ENCODE peak calls at places on chromosome 2, in four cellular contexts. One of them, this sample, is unnamed.

GRCh38 chr2:207161724-207162123 is 4.0 kb downstream of the KLF7 start:
- DNase-seq in AG20443: peak
- DNase-seq in NCI-H1092 treated with DMSO at 0.1 percent for 48 hours: no peak
- DNase-seq in amniotic stem cell: no peak
- DNase-seq in this sample: no peak

GRCh38 chr2:55168221-55169154 is 63.6 kb downstream of the CLHC1 start:
- DNase-seq in AG20443: peak
- DNase-seq in NCI-H1092 treated with DMSO at 0.1 percent for 48 hours: peak
- DNase-seq in amniotic stem cell: peak
- DNase-seq in this sample: peak

GRCh38 chr2:157466764-157467163 is 22.9 kb upstream of the CYTIP start:
- DNase-seq in AG20443: no peak
- DNase-seq in NCI-H1092 treated with DMSO at 0.1 percent for 48 hours: no peak
- DNase-seq in amniotic stem cell: no peak
- DNase-seq in this sample: no peak

GRCh38 chr2:30267161-30267568 is 35.8 kb downstream of the LBH start:
- DNase-seq in AG20443: no peak
- DNase-seq in NCI-H1092 treated with DMSO at 0.1 percent for 48 hours: no peak
- DNase-seq in amniotic stem cell: no peak
- DNase-seq in this sample: no peak

GRCh38 chr2:20577495-20578235 is 73.2 kb downstream of the HS1BP3 start:
- DNase-seq in AG20443: peak
- DNase-seq in NCI-H1092 treated with DMSO at 0.1 percent for 48 hours: no peak
- DNase-seq in amniotic stem cell: peak
- DNase-seq in this sample: no peak

GRCh38 chr2:230418341-230419016 is 2.5 kb downstream of the SP100 start:
- DNase-seq in AG20443: peak
- DNase-seq in NCI-H1092 treated with DMSO at 0.1 percent for 48 hours: no peak
- DNase-seq in amniotic stem cell: no peak
- DNase-seq in this sample: no peak

GRCh38 chr2:70062270-70062669 is 25.0 kb upstream of the PCBP1 start:
- DNase-seq in AG20443: no peak
- DNase-seq in NCI-H1092 treated with DMSO at 0.1 percent for 48 hours: no peak
- DNase-seq in amniotic stem cell: no peak
- DNase-seq in this sample: no peak

GRCh38 chr2:180763249-180763989 is 217.0 kb upstream of the UBE2E3 start:
- DNase-seq in AG20443: no peak
- DNase-seq in NCI-H1092 treated with DMSO at 0.1 percent for 48 hours: peak
- DNase-seq in amniotic stem cell: no peak
- DNase-seq in this sample: peak

GRCh38 chr2:19801367-19802087 is 100.3 kb downstream of the TTC32 start:
- DNase-seq in AG20443: peak
- DNase-seq in NCI-H1092 treated with DMSO at 0.1 percent for 48 hours: no peak
- DNase-seq in amniotic stem cell: peak
- DNase-seq in this sample: no peak

GRCh38 chr2:216870508-216871332 is 10.9 kb upstream of the TNP1 start:
- DNase-seq in AG20443: no peak
- DNase-seq in NCI-H1092 treated with DMSO at 0.1 percent for 48 hours: no peak
- DNase-seq in amniotic stem cell: no peak
- DNase-seq in this sample: no peak

GRCh38 chr2:45276914-45277313 is 267.7 kb upstream of the SIX2 start:
- DNase-seq in AG20443: no peak
- DNase-seq in NCI-H1092 treated with DMSO at 0.1 percent for 48 hours: no peak
- DNase-seq in amniotic stem cell: no peak
- DNase-seq in this sample: no peak

GRCh38 chr2:170161516-170162260 is 16.3 kb upstream of the MYO3B start:
- DNase-seq in AG20443: peak
- DNase-seq in NCI-H1092 treated with DMSO at 0.1 percent for 48 hours: no peak
- DNase-seq in amniotic stem cell: no peak
- DNase-seq in this sample: no peak

GRCh38 chr2:227796044-227796780 is 17.4 kb upstream of the CCL20 start:
- DNase-seq in AG20443: no peak
- DNase-seq in NCI-H1092 treated with DMSO at 0.1 percent for 48 hours: no peak
- DNase-seq in amniotic stem cell: no peak
- DNase-seq in this sample: no peak

GRCh38 chr2:55048514-55048924 is 1.7 kb downstream of the RTN4 start:
- DNase-seq in AG20443: no peak
- DNase-seq in NCI-H1092 treated with DMSO at 0.1 percent for 48 hours: no peak
- DNase-seq in amniotic stem cell: peak
- DNase-seq in this sample: peak

GRCh38 chr2:151881342-151881741 is 53.1 kb upstream of the ARL5A start:
- DNase-seq in AG20443: no peak
- DNase-seq in NCI-H1092 treated with DMSO at 0.1 percent for 48 hours: no peak
- DNase-seq in amniotic stem cell: no peak
- DNase-seq in this sample: no peak

GRCh38 chr2:134917219-134917957 is 1.2 kb upstream of the CCNT2 start:
- DNase-seq in AG20443: no peak
- DNase-seq in NCI-H1092 treated with DMSO at 0.1 percent for 48 hours: no peak
- DNase-seq in amniotic stem cell: no peak
- DNase-seq in this sample: peak

GRCh38 chr2:125405816-125406215 is 1250.1 kb upstream of the GYPC start:
- DNase-seq in AG20443: peak
- DNase-seq in NCI-H1092 treated with DMSO at 0.1 percent for 48 hours: no peak
- DNase-seq in amniotic stem cell: peak
- DNase-seq in this sample: no peak

GRCh38 chr2:13558368-13558767 is 841.6 kb downstream of the TRIB2 start:
- DNase-seq in AG20443: no peak
- DNase-seq in NCI-H1092 treated with DMSO at 0.1 percent for 48 hours: no peak
- DNase-seq in amniotic stem cell: peak
- DNase-seq in this sample: no peak

GRCh38 chr2:70596739-70597138 is 43.1 kb upstream of the TGFA start:
- DNase-seq in AG20443: no peak
- DNase-seq in NCI-H1092 treated with DMSO at 0.1 percent for 48 hours: no peak
- DNase-seq in amniotic stem cell: no peak
- DNase-seq in this sample: peak

GRCh38 chr2:53252115-53252514 is 515.5 kb upstream of the CHAC2 start:
- DNase-seq in AG20443: no peak
- DNase-seq in NCI-H1092 treated with DMSO at 0.1 percent for 48 hours: peak
- DNase-seq in amniotic stem cell: no peak
- DNase-seq in this sample: peak

GRCh38 chr2:223510713-223511112 is 91.4 kb downstream of the SCG2 start:
- DNase-seq in AG20443: no peak
- DNase-seq in NCI-H1092 treated with DMSO at 0.1 percent for 48 hours: no peak
- DNase-seq in amniotic stem cell: no peak
- DNase-seq in this sample: no peak

GRCh38 chr2:42783511-42783910 is 8.9 kb downstream of the HAAO start:
- DNase-seq in AG20443: no peak
- DNase-seq in NCI-H1092 treated with DMSO at 0.1 percent for 48 hours: no peak
- DNase-seq in amniotic stem cell: no peak
- DNase-seq in this sample: no peak

GRCh38 chr2:221153226-221153625 is 418.9 kb downstream of the EPHA4 start:
- DNase-seq in AG20443: no peak
- DNase-seq in NCI-H1092 treated with DMSO at 0.1 percent for 48 hours: peak
- DNase-seq in amniotic stem cell: no peak
- DNase-seq in this sample: peak

GRCh38 chr2:36780231-36780808 is 83.8 kb downstream of the VIT start:
- DNase-seq in AG20443: peak
- DNase-seq in NCI-H1092 treated with DMSO at 0.1 percent for 48 hours: peak
- DNase-seq in amniotic stem cell: peak
- DNase-seq in this sample: peak

GRCh38 chr2:196148736-196149135 is 22.6 kb downstream of the STK17B start:
- DNase-seq in AG20443: no peak
- DNase-seq in NCI-H1092 treated with DMSO at 0.1 percent for 48 hours: no peak
- DNase-seq in amniotic stem cell: no peak
- DNase-seq in this sample: no peak

GRCh38 chr2:122083256-122084048 is 328.0 kb downstream of the TSN start:
- DNase-seq in AG20443: no peak
- DNase-seq in NCI-H1092 treated with DMSO at 0.1 percent for 48 hours: no peak
- DNase-seq in amniotic stem cell: no peak
- DNase-seq in this sample: no peak

GRCh38 chr2:235162544-235163197 is 210.9 kb downstream of the SH3BP4 start:
- DNase-seq in AG20443: no peak
- DNase-seq in NCI-H1092 treated with DMSO at 0.1 percent for 48 hours: no peak
- DNase-seq in amniotic stem cell: no peak
- DNase-seq in this sample: no peak